ENCODE peak calls at places on chromosomes 5 and 9, in four cellular contexts. P is amniotic stem cell, E is left cardiac atrium, T is fibroblast of gingiva. N is an unnamed sample.

GRCh38 chr5:115366223-115366622 is 69.8 kb upstream of the CCDC112 start:
- DNase-seq in T (peak; percentile 86), P (peak; percentile 88), E (no peak), N (peak; percentile 98)

GRCh38 chr5:61245936-61246335 is 83.7 kb upstream of the SMIM15 start:
- DNase-seq in P (no peak), T (no peak), E (no peak), N (no peak)

GRCh38 chr9:136024696-136025316 is 63.6 kb upstream of the UBAC1 start:
- DNase-seq in P (no peak), E (no peak), T (no peak), N (no peak)

GRCh38 chr9:69174645-69175487 is 789 bp downstream of the TJP2 start:
- DNase-seq in P (peak; percentile 92), E (peak; percentile 62), T (peak; percentile 94), N (peak; percentile 98)

GRCh38 chr9:15482146-15482545 is 28.6 kb downstream of the PSIP1 start:
- DNase-seq in P (no peak), T (peak; percentile 16), E (no peak), N (no peak)

GRCh38 chr5:157266286-157267007 is 524 bp downstream of the CYFIP2 start:
- DNase-seq in T (no peak), E (no peak), P (no peak), N (no peak)

GRCh38 chr5:96868603-96869371 is 7.5 kb upstream of the ERAP2 start:
- DNase-seq in T (peak; percentile 72), P (peak; percentile 49), E (no peak), N (peak; percentile 75)

GRCh38 chr5:141963706-141964105 is 5.2 kb upstream of the RNF14 start:
- DNase-seq in P (no peak), E (no peak), T (no peak), N (no peak)

GRCh38 chr5:144427871-144428270 is 257.2 kb downstream of the KCTD16 start:
- DNase-seq in P (no peak), E (no peak), T (no peak), N (peak; percentile 32)

GRCh38 chr5:124634820-124635323 is 111.6 kb downstream of the ZNF608 start:
- DNase-seq in P (no peak), T (peak; percentile 58), E (no peak), N (peak; percentile 74)

GRCh38 chr5:43917925-43918324 is 314.9 kb downstream of the NNT start:
- DNase-seq in T (no peak), E (no peak), P (no peak), N (no peak)

GRCh38 chr9:121604242-121604641 is 47.2 kb upstream of the DAB2IP start:
- DNase-seq in P (no peak), T (no peak), E (no peak), N (peak; percentile 42)

GRCh38 chr9:134863941-134864820 is 16.4 kb upstream of the FCN2 start:
- DNase-seq in T (peak; percentile 96), P (no peak), E (no peak), N (no peak)

N was measured in EH.